ENCODE peak calls at places on chromosomes 13 and 19, in five cellular contexts. P is left ventricle myocardium inferior; M is PC-9; I is CD8-positive, alpha-beta memory T cell; N is AG04450. R is an unnamed sample. For H3K9me3, the result is how much of the 10 kb centered on the place peaks cover.

GRCh38 chr19:40954573-40954972 is 36.5 kb upstream of the CYP2B6 start:
- DNase-seq in I (no peak), P (no peak), M (no peak), N (no peak), R (no peak)

GRCh38 chr13:33764716-33765115 is 53.2 kb upstream of the RFC3 start:
- DNase-seq in N (no peak), I (no peak), P (no peak), M (no peak), R (peak)

GRCh38 chr13:114017028-114017630 is 43.3 kb upstream of the C13orf46 start:
- DNase-seq in I (no peak), N (peak), P (no peak), M (no peak), R (no peak)

GRCh38 chr13:94595006-94595942 is 678 bp downstream of the TGDS start:
- DNase-seq in I (peak), N (no peak), P (no peak), M (no peak), R (no peak)

GRCh38 chr19:3075605-3076431 is 13.5 kb upstream of the TLE5 start:
- DNase-seq in I (peak), M (no peak), N (no peak), P (peak), R (no peak)

GRCh38 chr19:17948967-17949930 is 16.4 kb downstream of the CCDC124 start:
- DNase-seq in P (no peak), N (no peak), I (no peak), M (no peak), R (no peak)

GRCh38 chr13:94549241-94550029 is 46.5 kb downstream of the TGDS start:
- DNase-seq in N (peak), M (peak), I (peak), P (peak), R (peak)

GRCh38 chr19:33459691-33460090 is 61.9 kb downstream of the PEPD start:
- DNase-seq in N (no peak), M (no peak), P (no peak), I (no peak), R (no peak)

GRCh38 chr13:30112602-30113435 is 194.5 kb downstream of the KATNAL1 start:
- DNase-seq in P (peak), M (peak), N (peak), I (peak), R (peak)

GRCh38 chr19:3551808-3552095 is 5.6 kb downstream of the MFSD12 start:
- DNase-seq in N (no peak), M (no peak), P (no peak), I (no peak), R (no peak)

GRCh38 chr19:6416658-6417405 is 7.8 kb downstream of the KHSRP start:
- DNase-seq in N (no peak), P (no peak), M (no peak), I (no peak), R (no peak)

GRCh38 chr13:24271611-24272451 is 37.5 kb upstream of the C1QTNF9 start:
- DNase-seq in P (peak), N (peak), M (no peak), I (peak), R (no peak)

GRCh38 chr13:113816925-113817859 is 46.7 kb downstream of the GAS6 start:
- DNase-seq in I (peak), P (peak), N (peak), M (peak), R (peak)

GRCh38 chr13:46664195-46664594 is 111.2 kb downstream of the LRCH1 start:
- DNase-seq in N (no peak), I (no peak), M (no peak), P (no peak), R (no peak)

GRCh38 chr13:95121516-95121915 is 179.7 kb downstream of the ABCC4 start:
- DNase-seq in N (no peak), M (no peak), P (no peak), I (no peak), R (no peak)

GRCh38 chr13:53007872-53008271 is 20.7 kb upstream of the OLFM4 start:
- DNase-seq in P (peak), M (no peak), I (no peak), N (no peak), R (no peak)

GRCh38 chr13:48797127-48797526 is 143.4 kb downstream of the CYSLTR2 start:
- DNase-seq in N (no peak), P (no peak), M (no peak), I (no peak), R (no peak)

GRCh38 chr19:18969953-18970659 is 29.1 kb upstream of the HOMER3 start:
- DNase-seq in M (no peak), I (no peak), P (no peak), N (no peak), R (no peak)

GRCh38 chr19:13953021-13953531 is 767 bp downstream of the DCAF15 start:
- DNase-seq in N (no peak), M (no peak), I (no peak), P (no peak), R (no peak)

GRCh38 chr19:17296278-17296677 is 6.9 kb downstream of the ABHD8 start:
- DNase-seq in P (no peak), N (no peak), M (peak), I (no peak), R (no peak)

GRCh38 chr19:17683078-17683477 is 5.1 kb downstream of the UNC13A start:
- DNase-seq in M (no peak), I (no peak), P (no peak), N (no peak), R (no peak)

GRCh38 chr13:33514362-33514761 is 228.8 kb upstream of the STARD13 start:
- DNase-seq in M (no peak), P (no peak), N (no peak), I (no peak), R (no peak)

GRCh38 chr13:98199480-98199879 is 22.4 kb upstream of the RNF113B start:
- DNase-seq in P (no peak), I (no peak), M (no peak), N (no peak), R (no peak)

GRCh38 chr13:97259787-97260641 is 37.9 kb downstream of the MBNL2 start:
- DNase-seq in M (peak), P (no peak), I (no peak), N (no peak), R (no peak)

GRCh38 chr19:49613374-49613773 is 22.4 kb downstream of the PRR12 start:
- DNase-seq in M (peak), I (no peak), N (no peak), P (no peak), R (no peak)

GRCh38 chr19:48419158-48419920 is 25.9 kb downstream of the GRIN2D start:
- DNase-seq in N (no peak), P (peak), I (peak), M (no peak), R (no peak)

GRCh38 chr13:27028683-27029480 is 142.7 kb downstream of the USP12 start:
- DNase-seq in I (no peak), P (no peak), N (no peak), M (no peak), R (no peak)

GRCh38 chr13:21541271-21541670 is 62.7 kb downstream of the MICU2 start:
- DNase-seq in M (peak), I (no peak), N (no peak), P (no peak), R (no peak)

GRCh38 chr19:32651729-32652140 is 23.2 kb downstream of the ANKRD27 start:
- DNase-seq in N (no peak), M (no peak), P (peak), I (no peak), R (no peak)

GRCh38 chr13:113991191-113991669 is 17.4 kb upstream of the C13orf46 start:
- DNase-seq in N (no peak), M (no peak), P (no peak), I (no peak), R (no peak)

GRCh38 chr19:2164020-2164988 is 571 bp downstream of the DOT1L start:
- DNase-seq in P (no peak), I (no peak), M (no peak), N (no peak), R (no peak)

GRCh38 chr19:8075158-8076086 is 22.9 kb downstream of the CCL25 start:
- DNase-seq in N (no peak), M (no peak), P (no peak), I (no peak), R (no peak)

GRCh38 chr13:78977311-78977710 is 318.4 kb upstream of the OBI1 start:
- DNase-seq in N (no peak), P (no peak), I (no peak), M (no peak), R (no peak)

GRCh38 chr19:53634768-53635167 is 3.0 kb downstream of the DPRX start:
- DNase-seq in N (no peak), I (no peak), M (no peak), P (no peak), R (no peak)

GRCh38 chr13:82436099-82436585 is 1446.1 kb downstream of the SLITRK1 start:
- DNase-seq in M (no peak), P (no peak), I (no peak), N (no peak), R (no peak)

GRCh38 chr13:92187378-92187989 is 789.1 kb downstream of the GPC5 start:
- DNase-seq in M (no peak), N (no peak), I (no peak), P (no peak), R (no peak)

GRCh38 chr19:13537454-13537853 is 31.2 kb upstream of the CACNA1A start:
- DNase-seq in M (no peak), I (no peak), P (no peak), N (no peak), R (no peak)

GRCh38 chr13:55517312-55517711 is 1623.4 kb upstream of the PRR20A start:
- DNase-seq in M (no peak), N (no peak), P (no peak), I (no peak), R (no peak)

GRCh38 chr13:55516610-55517009 is 1624.1 kb upstream of the PRR20A start:
- DNase-seq in I (no peak), N (no peak), M (no peak), P (no peak), R (no peak)
- H3K9me3 ChIP-seq in I (under half), N (under half), M (under half), P (under half), R (under half)

GRCh38 chr13:51360489-51360888 is 21.0 kb downstream of the SERPINE3 start:
- DNase-seq in P (no peak), I (no peak), N (no peak), M (no peak), R (no peak)
- H3K9me3 ChIP-seq in P (under half), I (under half), N (under half), M (under half), R (under half)

DNA sequence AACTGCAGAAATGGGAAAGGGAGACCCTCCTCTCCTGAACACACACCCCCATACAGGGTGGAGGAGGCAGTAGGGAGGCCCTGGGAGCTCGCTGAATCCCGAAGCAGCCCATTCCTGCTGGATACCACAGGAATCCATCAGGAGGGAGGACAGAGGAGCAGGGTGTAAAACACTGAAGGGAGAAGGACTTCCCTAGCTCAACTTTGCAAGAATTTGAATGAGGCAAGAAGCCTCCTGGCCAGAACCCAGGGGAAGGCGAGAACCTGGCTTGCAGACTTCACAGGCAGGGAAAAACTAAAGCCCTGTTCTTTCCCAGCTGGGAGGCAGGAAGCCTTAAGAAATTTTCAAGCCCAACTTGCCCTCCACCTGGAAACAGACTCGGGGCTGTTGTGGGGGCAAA is 43.5 kb downstream of the ZNF91 start:
- DNase-seq in M (no peak), I (no peak), P (no peak), N (no peak), R (no peak)
- H3K9me3 ChIP-seq in M (half or more), I (half or more), P (half or more), N (half or more), R (under half)

DNA sequence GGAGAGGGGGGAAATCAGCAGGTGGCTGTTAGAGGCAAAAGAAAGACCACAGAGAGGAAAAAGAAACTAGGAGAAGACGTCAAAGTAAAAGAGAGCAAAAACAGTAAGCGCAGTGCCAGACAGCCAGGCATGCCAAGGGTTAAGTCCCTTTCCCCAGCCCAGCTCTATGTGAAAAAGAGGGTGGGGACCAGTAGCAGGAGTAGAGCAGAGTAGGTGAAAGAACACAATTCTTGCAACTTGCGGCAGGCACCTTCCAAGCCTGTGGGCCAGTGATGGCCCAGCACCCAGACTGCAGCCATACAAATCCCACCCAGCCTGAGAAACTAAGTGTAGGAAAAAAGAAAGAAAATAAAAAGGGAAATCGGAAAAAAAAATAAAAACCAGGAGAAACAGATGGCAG is 64.2 kb upstream of the ZNF85 start:
- DNase-seq in P (no peak), M (peak), I (no peak), N (no peak), R (no peak)
- H3K9me3 ChIP-seq in P (half or more), M (under half), I (under half), N (under half), R (under half)

DNA sequence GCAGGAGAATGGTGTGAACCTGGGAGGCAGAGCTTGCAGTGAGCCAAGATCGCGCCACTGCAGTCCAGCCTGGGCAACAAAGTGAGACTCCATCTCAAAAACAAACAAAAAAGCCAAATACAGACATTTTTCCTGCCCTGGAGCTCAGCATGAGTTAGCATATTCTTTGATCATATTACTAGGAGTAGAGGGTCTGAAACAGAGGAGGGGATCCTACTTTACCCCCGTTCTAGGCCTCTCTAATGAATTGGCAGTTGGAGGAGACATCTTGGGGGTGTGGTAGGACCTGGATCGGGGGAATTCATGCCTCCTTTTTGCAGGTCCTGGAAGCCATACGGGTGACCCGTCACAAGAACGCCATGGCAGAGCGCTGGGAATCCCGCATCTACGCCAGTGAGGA is 12.3 kb downstream of the MISP start:
- DNase-seq in M (no peak), N (no peak), I (no peak), P (no peak), R (no peak)
- H3K9me3 ChIP-seq in M (under half), N (under half), I (under half), P (under half), R (under half)

GRCh38 chr19:23093832-23094231 is 23.0 kb upstream of the ZNF730 start:
- DNase-seq in N (no peak), M (no peak), P (no peak), I (no peak), R (no peak)
- H3K9me3 ChIP-seq in N (under half), M (under half), P (under half), I (under half), R (under half)

DNA sequence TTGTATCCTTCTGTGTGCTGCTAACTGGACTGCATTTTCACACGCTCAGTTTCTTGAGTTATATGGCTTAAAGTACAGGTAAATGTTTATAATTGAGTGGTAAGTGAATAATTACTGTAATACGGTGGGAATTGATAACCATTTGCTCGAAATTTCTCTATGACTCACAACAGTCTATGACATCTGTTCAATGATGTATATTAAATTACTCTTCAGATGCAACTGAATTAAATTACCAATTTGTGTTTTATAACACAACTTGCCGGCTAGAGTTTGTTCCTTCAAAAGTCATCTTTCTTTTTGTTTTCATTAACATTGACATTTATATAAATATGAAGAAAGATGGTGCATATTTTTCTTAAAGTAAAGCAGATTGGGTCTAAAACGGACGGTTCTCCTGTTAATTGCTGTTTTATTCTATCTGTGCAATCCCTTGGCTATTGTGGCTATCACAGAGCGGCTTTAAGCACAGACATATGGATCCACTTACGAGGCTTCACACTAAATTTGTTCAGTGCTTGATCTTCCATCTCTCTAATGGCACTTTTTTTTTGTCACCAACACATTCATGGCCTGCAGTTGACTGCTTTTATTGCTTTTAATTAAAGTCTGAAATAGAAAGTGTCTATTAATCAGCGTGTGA is 1291.6 kb upstream of the SLC10A2 start:
- DNase-seq in I (no peak), M (no peak), P (no peak), N (no peak), R (no peak)
- H3K9me3 ChIP-seq in I (under half), M (under half), P (under half), N (under half), R (under half)

DNA sequence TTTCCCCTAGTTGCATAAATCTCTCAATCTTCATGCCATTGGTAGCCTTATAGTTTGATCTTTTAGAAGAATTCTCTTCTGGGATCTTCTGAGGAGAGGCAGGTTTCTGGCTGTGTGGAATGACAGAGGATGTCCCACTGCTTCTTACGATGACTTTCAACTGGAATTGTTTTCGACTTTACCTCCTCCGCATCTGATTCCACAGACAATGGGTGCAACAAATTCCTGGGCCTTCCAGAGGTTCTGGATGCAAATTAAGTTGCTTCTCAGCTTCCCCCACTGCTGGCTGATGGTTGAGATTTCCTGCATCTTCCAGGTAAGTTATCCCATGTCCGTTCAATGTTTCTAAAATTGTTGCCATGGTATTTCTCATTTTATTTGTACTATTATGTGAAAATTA is 142.3 kb upstream of the TSC22D1 start:
- DNase-seq in I (no peak), M (no peak), N (no peak), P (no peak), R (no peak)
- H3K9me3 ChIP-seq in I (under half), M (under half), N (under half), P (under half), R (under half)

R was measured in keratinocyte.